ENCODE peak calls at places on chromosomes 4 and X, in ten cellular contexts. One of them, this sample, is unnamed.

GRCh38 chr4:2285665-2286381 is 23.9 kb upstream of the MXD4 start:
- DNase-seq in left ventricle myocardium superior: no peak
- DNase-seq in left cardiac atrium: peak
- DNase-seq in AG09319: no peak
- DNase-seq in NCI-H524: no peak
- DNase-seq in GM23248: no peak
- DNase-seq in astrocyte of the spinal cord: no peak
- DNase-seq in activated T-cell treated with anti-CD3 and anti-CD28 coated beads for 1 hour: no peak
- DNase-seq in kidney: peak
- DNase-seq in mesothelial cell of epicardium: peak
- DNase-seq in this sample: peak

GRCh38 chr4:6331018-6331417 is 61.4 kb downstream of the WFS1 start:
- DNase-seq in left ventricle myocardium superior: no peak
- DNase-seq in left cardiac atrium: no peak
- DNase-seq in AG09319: no peak
- DNase-seq in NCI-H524: no peak
- DNase-seq in GM23248: peak
- DNase-seq in astrocyte of the spinal cord: no peak
- DNase-seq in activated T-cell treated with anti-CD3 and anti-CD28 coated beads for 1 hour: no peak
- DNase-seq in kidney: no peak
- DNase-seq in mesothelial cell of epicardium: no peak
- DNase-seq in this sample: no peak

GRCh38 chr4:152956650-152957436 is 20.7 kb downstream of the FHDC1 start:
- DNase-seq in left ventricle myocardium superior: no peak
- DNase-seq in left cardiac atrium: no peak
- DNase-seq in AG09319: peak
- DNase-seq in NCI-H524: no peak
- DNase-seq in GM23248: no peak
- DNase-seq in astrocyte of the spinal cord: peak
- DNase-seq in activated T-cell treated with anti-CD3 and anti-CD28 coated beads for 1 hour: no peak
- DNase-seq in kidney: no peak
- DNase-seq in mesothelial cell of epicardium: no peak
- DNase-seq in this sample: no peak

GRCh38 chrX:20252392-20253231 is 14.1 kb downstream of the RPS6KA3 start:
- DNase-seq in left ventricle myocardium superior: peak
- DNase-seq in left cardiac atrium: peak
- DNase-seq in AG09319: no peak
- DNase-seq in NCI-H524: peak
- DNase-seq in GM23248: peak
- DNase-seq in astrocyte of the spinal cord: peak
- DNase-seq in activated T-cell treated with anti-CD3 and anti-CD28 coated beads for 1 hour: peak
- DNase-seq in kidney: peak
- DNase-seq in mesothelial cell of epicardium: no peak
- DNase-seq in this sample: peak

GRCh38 chrX:132692066-132692465 is 203.2 kb upstream of the MBNL3 start:
- DNase-seq in left ventricle myocardium superior: peak
- DNase-seq in left cardiac atrium: peak
- DNase-seq in AG09319: no peak
- DNase-seq in NCI-H524: no peak
- DNase-seq in GM23248: peak
- DNase-seq in astrocyte of the spinal cord: peak
- DNase-seq in activated T-cell treated with anti-CD3 and anti-CD28 coated beads for 1 hour: no peak
- DNase-seq in kidney: no peak
- DNase-seq in mesothelial cell of epicardium: no peak
- DNase-seq in this sample: no peak

GRCh38 chrX:16462912-16463311 is 187.0 kb upstream of the S100G start:
- DNase-seq in left ventricle myocardium superior: no peak
- DNase-seq in left cardiac atrium: no peak
- DNase-seq in AG09319: peak
- DNase-seq in NCI-H524: no peak
- DNase-seq in GM23248: peak
- DNase-seq in astrocyte of the spinal cord: peak
- DNase-seq in activated T-cell treated with anti-CD3 and anti-CD28 coated beads for 1 hour: no peak
- DNase-seq in kidney: no peak
- DNase-seq in mesothelial cell of epicardium: no peak
- DNase-seq in this sample: no peak

GRCh38 chr4:95314573-95314972 is 234.2 kb downstream of the UNC5C start:
- DNase-seq in left ventricle myocardium superior: no peak
- DNase-seq in left cardiac atrium: no peak
- DNase-seq in AG09319: no peak
- DNase-seq in NCI-H524: no peak
- DNase-seq in GM23248: no peak
- DNase-seq in astrocyte of the spinal cord: no peak
- DNase-seq in activated T-cell treated with anti-CD3 and anti-CD28 coated beads for 1 hour: no peak
- DNase-seq in kidney: no peak
- DNase-seq in mesothelial cell of epicardium: no peak
- DNase-seq in this sample: no peak

GRCh38 chr4:88728146-88728545 is 30.5 kb upstream of the NAP1L5 start:
- DNase-seq in left ventricle myocardium superior: peak
- DNase-seq in left cardiac atrium: peak
- DNase-seq in AG09319: no peak
- DNase-seq in NCI-H524: no peak
- DNase-seq in GM23248: no peak
- DNase-seq in astrocyte of the spinal cord: no peak
- DNase-seq in activated T-cell treated with anti-CD3 and anti-CD28 coated beads for 1 hour: no peak
- DNase-seq in kidney: no peak
- DNase-seq in mesothelial cell of epicardium: no peak
- DNase-seq in this sample: no peak

GRCh38 chr4:56860781-56861180 is 39.3 kb upstream of the SPINK2 start:
- DNase-seq in left ventricle myocardium superior: no peak
- DNase-seq in left cardiac atrium: no peak
- DNase-seq in AG09319: no peak
- DNase-seq in NCI-H524: no peak
- DNase-seq in GM23248: no peak
- DNase-seq in astrocyte of the spinal cord: no peak
- DNase-seq in activated T-cell treated with anti-CD3 and anti-CD28 coated beads for 1 hour: no peak
- DNase-seq in kidney: no peak
- DNase-seq in mesothelial cell of epicardium: no peak
- DNase-seq in this sample: no peak

GRCh38 chrX:387729-388128 is 1.0 kb upstream of the PPP2R3B start:
- DNase-seq in left ventricle myocardium superior: peak
- DNase-seq in left cardiac atrium: no peak
- DNase-seq in AG09319: no peak
- DNase-seq in NCI-H524: no peak
- DNase-seq in GM23248: no peak
- DNase-seq in astrocyte of the spinal cord: no peak
- DNase-seq in activated T-cell treated with anti-CD3 and anti-CD28 coated beads for 1 hour: no peak
- DNase-seq in kidney: no peak
- DNase-seq in mesothelial cell of epicardium: no peak
- DNase-seq in this sample: no peak

GRCh38 chrX:133495464-133496391 is 80.4 kb upstream of the GPC4 start:
- DNase-seq in left ventricle myocardium superior: peak
- DNase-seq in left cardiac atrium: peak
- DNase-seq in AG09319: peak
- DNase-seq in NCI-H524: no peak
- DNase-seq in GM23248: peak
- DNase-seq in astrocyte of the spinal cord: peak
- DNase-seq in activated T-cell treated with anti-CD3 and anti-CD28 coated beads for 1 hour: no peak
- DNase-seq in kidney: no peak
- DNase-seq in mesothelial cell of epicardium: no peak
- DNase-seq in this sample: no peak

GRCh38 chr4:2341911-2342652 is 76.4 kb downstream of the ZFYVE28 start:
- DNase-seq in left ventricle myocardium superior: no peak
- DNase-seq in left cardiac atrium: no peak
- DNase-seq in AG09319: no peak
- DNase-seq in NCI-H524: no peak
- DNase-seq in GM23248: no peak
- DNase-seq in astrocyte of the spinal cord: no peak
- DNase-seq in activated T-cell treated with anti-CD3 and anti-CD28 coated beads for 1 hour: no peak
- DNase-seq in kidney: peak
- DNase-seq in mesothelial cell of epicardium: no peak
- DNase-seq in this sample: peak

GRCh38 chr4:43587746-43588145 is 695.2 kb downstream of the GRXCR1 start:
- DNase-seq in left ventricle myocardium superior: no peak
- DNase-seq in left cardiac atrium: no peak
- DNase-seq in AG09319: no peak
- DNase-seq in NCI-H524: no peak
- DNase-seq in GM23248: no peak
- DNase-seq in astrocyte of the spinal cord: no peak
- DNase-seq in activated T-cell treated with anti-CD3 and anti-CD28 coated beads for 1 hour: no peak
- DNase-seq in kidney: no peak
- DNase-seq in mesothelial cell of epicardium: no peak
- DNase-seq in this sample: no peak

GRCh38 chrX:37476571-37477188 is 94.8 kb upstream of the LANCL3 start:
- DNase-seq in left ventricle myocardium superior: no peak
- DNase-seq in left cardiac atrium: no peak
- DNase-seq in AG09319: no peak
- DNase-seq in NCI-H524: no peak
- DNase-seq in GM23248: no peak
- DNase-seq in astrocyte of the spinal cord: no peak
- DNase-seq in activated T-cell treated with anti-CD3 and anti-CD28 coated beads for 1 hour: no peak
- DNase-seq in kidney: no peak
- DNase-seq in mesothelial cell of epicardium: no peak
- DNase-seq in this sample: no peak